ENCODE peak calls at places on chromosomes 11 and 22, in eight cellular contexts. B, V, K, C, W, A, S and Z are unnamed samples.

GRCh38 chr11:44816761-44817160 is 90.0 kb downstream of the TSPAN18 start:
- DNase-seq in B (no peak), V (no peak), K (no peak), C (no peak), W (no peak), A (no peak), S (no peak), Z (no peak)

GRCh38 chr11:66419825-66420224 is 1.0 kb upstream of the NPAS4 start:
- DNase-seq in B (no peak), V (no peak), K (no peak), C (no peak), W (no peak), A (no peak), S (no peak), Z (peak)

GRCh38 chr11:100808904-100809491 is 121.9 kb downstream of the ARHGAP42 start:
- DNase-seq in B (peak), V (no peak), K (no peak), C (no peak), W (no peak), A (no peak), S (no peak), Z (no peak)

GRCh38 chr11:66462911-66463310 is 3.8 kb upstream of the PELI3 start:
- DNase-seq in B (peak), V (no peak), K (no peak), C (no peak), W (no peak), A (no peak), S (no peak), Z (no peak)

GRCh38 chr11:36512016-36512415 is 1.9 kb upstream of the TRAF6 start:
- DNase-seq in B (no peak), V (no peak), K (no peak), C (no peak), W (peak), A (no peak), S (no peak), Z (no peak)

GRCh38 chr11:82892611-82893169 is 7.5 kb downstream of the PRCP start:
- DNase-seq in B (no peak), V (no peak), K (no peak), C (no peak), W (no peak), A (no peak), S (no peak), Z (no peak)

GRCh38 chr22:41742918-41743317 is 43.6 kb downstream of the MEI1 start:
- DNase-seq in B (no peak), V (no peak), K (no peak), C (no peak), W (no peak), A (no peak), S (no peak), Z (no peak)

GRCh38 chr11:75717608-75718403 is at the start of gene MOGAT2:
- DNase-seq in B (no peak), V (no peak), K (peak), C (no peak), W (peak), A (no peak), S (no peak), Z (no peak)

GRCh38 chr11:12103411-12104225 is 6.8 kb upstream of the MICAL2 start:
- DNase-seq in B (no peak), V (no peak), K (peak), C (no peak), W (no peak), A (peak), S (no peak), Z (no peak)

GRCh38 chr11:128772814-128773213 is 78.9 kb downstream of the FLI1 start:
- DNase-seq in B (no peak), V (no peak), K (no peak), C (no peak), W (peak), A (no peak), S (peak), Z (no peak)

GRCh38 chr11:7759010-7759409 is 37.7 kb downstream of the OR5P2 start:
- DNase-seq in B (no peak), V (no peak), K (no peak), C (no peak), W (no peak), A (no peak), S (no peak), Z (peak)

GRCh38 chr11:44532809-44533208 is 32.7 kb upstream of the CD82 start:
- DNase-seq in B (no peak), V (no peak), K (no peak), C (no peak), W (no peak), A (no peak), S (no peak), Z (peak)

GRCh38 chr11:72635309-72635915 is 38.8 kb downstream of the PDE2A start:
- DNase-seq in B (no peak), V (no peak), K (no peak), C (no peak), W (no peak), A (no peak), S (no peak), Z (no peak)

GRCh38 chr11:57501951-57502350 is 13.6 kb downstream of the SLC43A1 start:
- DNase-seq in B (peak), V (no peak), K (no peak), C (no peak), W (no peak), A (no peak), S (no peak), Z (peak)

GRCh38 chr11:44568706-44569473 is 3.4 kb downstream of the CD82 start:
- DNase-seq in B (peak), V (peak), K (peak), C (peak), W (peak), A (peak), S (peak), Z (peak)

GRCh38 chr11:27886765-27887328 is 186.6 kb upstream of the BDNF start:
- DNase-seq in B (no peak), V (no peak), K (no peak), C (no peak), W (no peak), A (no peak), S (no peak), Z (no peak)

GRCh38 chr11:85783758-85784157 is 27.2 kb downstream of the SYTL2 start:
- DNase-seq in B (no peak), V (no peak), K (no peak), C (no peak), W (no peak), A (no peak), S (no peak), Z (no peak)

GRCh38 chr11:134101292-134101691 is 32.4 kb downstream of the JAM3 start:
- DNase-seq in B (no peak), V (no peak), K (no peak), C (no peak), W (no peak), A (no peak), S (no peak), Z (no peak)

GRCh38 chr11:72244317-72245231 is 598 bp upstream of the PHOX2A start:
- DNase-seq in B (no peak), V (no peak), K (no peak), C (no peak), W (no peak), A (no peak), S (no peak), Z (peak)

GRCh38 chr11:121520243-121521144 is 67.7 kb upstream of the SORL1-AS1 start:
- DNase-seq in B (peak), V (peak), K (no peak), C (peak), W (no peak), A (no peak), S (no peak), Z (no peak)

GRCh38 chr11:50298182-50298988 is 265.7 kb downstream of the OR4C45 start:
- DNase-seq in B (no peak), V (no peak), K (no peak), C (no peak), W (no peak), A (no peak), S (peak), Z (no peak)

GRCh38 chr22:49317369-49317768 is 510.3 kb downstream of the BRD1 start:
- DNase-seq in B (no peak), V (no peak), K (no peak), C (no peak), W (no peak), A (no peak), S (no peak), Z (no peak)

GRCh38 chr22:19271856-19272535 is 19.5 kb downstream of the CLTCL1 start:
- DNase-seq in B (peak), V (peak), K (no peak), C (no peak), W (no peak), A (no peak), S (no peak), Z (no peak)

GRCh38 chr11:62889484-62890437 is 9.1 kb downstream of the SLC3A2 start:
- DNase-seq in B (peak), V (peak), K (no peak), C (no peak), W (peak), A (no peak), S (no peak), Z (peak)

GRCh38 chr11:85815186-85815911 is 4.4 kb upstream of the SYTL2 start:
- DNase-seq in B (peak), V (no peak), K (no peak), C (peak), W (no peak), A (no peak), S (no peak), Z (no peak)

DNA sequence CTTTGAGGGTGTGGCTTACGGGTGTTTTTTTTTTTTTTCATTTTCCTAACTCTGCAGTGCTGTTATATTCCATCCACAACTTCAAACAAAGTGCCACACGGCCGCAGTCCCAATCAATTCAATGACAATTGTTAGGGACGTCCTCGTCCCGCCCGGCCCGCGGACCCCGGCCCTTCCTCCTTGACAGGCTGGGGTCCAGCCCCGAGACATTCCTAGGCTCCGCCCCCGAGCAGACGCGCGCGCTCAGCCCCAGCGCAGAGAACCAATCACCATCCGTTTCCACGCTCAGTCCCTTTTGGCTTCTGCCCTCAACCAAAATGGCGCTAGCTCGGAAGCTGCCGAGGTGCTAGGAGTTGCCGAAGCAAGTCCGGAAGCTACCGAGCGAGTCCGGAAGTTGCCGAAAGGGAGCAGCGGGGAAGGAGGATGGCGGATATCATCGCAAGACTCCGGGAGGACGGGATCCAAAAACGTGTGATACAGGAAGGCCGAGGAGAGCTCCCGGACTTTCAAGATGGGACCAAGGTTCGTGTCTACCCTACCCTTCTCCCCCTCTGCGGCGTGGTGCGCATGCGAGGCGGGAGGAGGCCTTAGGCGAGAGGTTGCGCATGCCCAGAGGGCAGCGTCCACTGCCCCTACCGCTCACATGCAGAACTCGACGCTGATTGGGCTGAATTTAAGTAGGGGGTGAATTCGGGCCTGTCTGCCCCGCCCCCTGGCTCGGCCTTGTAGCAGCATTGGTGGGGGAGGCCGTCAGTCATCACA is at the start of gene AIP:
- DNase-seq in B (peak), V (peak), K (peak), C (peak), W (peak), A (peak), S (peak), Z (peak)
- TF ChIP-seq CTCF in B (no peak), V (peak), K (no peak), C (no peak), W (no peak), A (no peak), S (no peak), Z (peak)

GRCh38 chr22:38824587-38824986 is 19.2 kb downstream of the NPTXR start:
- DNase-seq in B (peak), V (peak), K (no peak), C (peak), W (peak), A (no peak), S (peak), Z (peak)
- TF ChIP-seq CTCF in B (peak), V (peak), K (no peak), C (peak), W (no peak), A (peak), S (no peak), Z (no peak)

DNA sequence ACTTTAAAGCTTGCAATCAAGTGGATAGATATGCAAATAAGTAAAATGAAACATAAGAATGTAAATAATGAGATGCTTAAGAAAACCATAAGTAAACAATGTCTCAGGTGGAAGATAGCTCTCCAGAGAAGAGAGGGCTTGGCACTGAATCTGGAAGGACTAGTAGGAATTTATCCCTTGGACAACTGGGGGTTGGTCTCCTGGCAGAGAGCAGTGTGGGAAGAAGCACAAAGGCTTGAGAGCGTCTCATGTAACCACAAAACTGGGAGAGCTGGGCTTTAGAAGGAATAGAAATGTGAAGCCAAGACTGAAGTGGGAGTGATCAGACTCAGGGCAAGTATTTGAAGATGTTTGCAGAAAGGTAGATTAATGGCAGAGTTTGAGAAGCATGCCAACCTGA is 31.3 kb downstream of the CARD18 start:
- DNase-seq in B (peak), V (no peak), K (no peak), C (no peak), W (no peak), A (no peak), S (no peak), Z (no peak)
- TF ChIP-seq CTCF in B (no peak), V (no peak), K (no peak), C (no peak), W (no peak), A (no peak), S (no peak), Z (no peak)

GRCh38 chr11:111422494-111423249 is 43.6 kb upstream of the POU2AF1 start:
- DNase-seq in B (peak), V (peak), K (no peak), C (no peak), W (peak), A (no peak), S (peak), Z (peak)
- TF ChIP-seq CTCF in B (peak), V (peak), K (peak), C (peak), W (peak), A (peak), S (peak), Z (peak)

GRCh38 chr22:46846832-46847355 is 84.4 kb downstream of the TBC1D22A start:
- DNase-seq in B (no peak), V (no peak), K (peak), C (no peak), W (no peak), A (no peak), S (no peak), Z (no peak)

GRCh38 chr22:46843691-46844297 is 81.3 kb downstream of the TBC1D22A start:
- DNase-seq in B (no peak), V (no peak), K (peak), C (no peak), W (no peak), A (no peak), S (no peak), Z (no peak)

GRCh38 chr22:46844606-46845210 is 82.3 kb downstream of the TBC1D22A start:
- DNase-seq in B (no peak), V (no peak), K (peak), C (no peak), W (no peak), A (no peak), S (no peak), Z (no peak)

GRCh38 chr22:46846154-46846831 is 83.8 kb downstream of the TBC1D22A start:
- DNase-seq in B (peak), V (peak), K (peak), C (no peak), W (no peak), A (no peak), S (no peak), Z (no peak)

GRCh38 chr22:46845281-46846153 is 83.1 kb downstream of the TBC1D22A start:
- DNase-seq in B (peak), V (no peak), K (peak), C (no peak), W (no peak), A (no peak), S (no peak), Z (no peak)
- TF ChIP-seq CTCF in B (peak), V (peak), K (no peak), C (no peak), W (no peak), A (peak), S (no peak), Z (no peak)

GRCh38 chr22:30556388-30556787 is 9.8 kb upstream of the SEC14L6 start:
- DNase-seq in B (peak), V (no peak), K (no peak), C (no peak), W (no peak), A (no peak), S (no peak), Z (no peak)
- TF ChIP-seq CTCF in B (peak), V (no peak), K (no peak), C (no peak), W (no peak), A (no peak), S (no peak), Z (no peak)

DNA sequence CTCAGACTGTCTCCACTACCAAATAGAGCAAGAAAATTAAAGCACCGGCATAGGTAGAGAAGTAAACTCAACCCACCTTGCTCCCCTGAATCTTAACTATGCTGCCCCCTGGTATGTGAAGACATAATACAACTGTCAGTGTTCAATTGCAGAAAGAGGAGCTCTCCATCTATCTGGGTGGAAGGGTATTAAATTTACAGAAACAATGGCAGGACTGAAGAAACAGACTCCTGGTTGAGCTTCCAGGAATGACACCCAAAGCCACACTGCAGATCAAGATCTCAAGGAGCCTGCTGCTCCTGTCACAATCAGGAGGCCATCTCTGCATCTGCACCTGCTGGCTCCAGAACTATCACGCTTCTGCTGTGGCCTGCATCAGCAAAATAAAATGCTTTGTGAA is 132.1 kb upstream of the BMAL1 start:
- DNase-seq in B (no peak), V (no peak), K (no peak), C (no peak), W (no peak), A (no peak), S (no peak), Z (no peak)
- TF ChIP-seq CTCF in B (peak), V (no peak), K (no peak), C (no peak), W (no peak), A (no peak), S (no peak), Z (no peak)

GRCh38 chr22:31749636-31750364 is at the start of gene PRR14L:
- DNase-seq in B (peak), V (peak), K (peak), C (peak), W (peak), A (peak), S (peak), Z (peak)
- TF ChIP-seq CTCF in B (no peak), V (no peak), K (no peak), C (no peak), W (no peak), A (no peak), S (peak), Z (peak)

GRCh38 chr22:42800731-42801536 is 56.1 kb downstream of the ARFGAP3 start:
- DNase-seq in B (no peak), V (no peak), K (peak), C (no peak), W (no peak), A (no peak), S (no peak), Z (no peak)
- TF ChIP-seq CTCF in B (no peak), V (no peak), K (no peak), C (no peak), W (no peak), A (no peak), S (no peak), Z (no peak)

GRCh38 chr22:45735273-45735672 is 63.6 kb downstream of the ATXN10 start:
- DNase-seq in B (no peak), V (no peak), K (no peak), C (no peak), W (no peak), A (no peak), S (no peak), Z (no peak)

GRCh38 chr22:45726081-45726480 is 54.4 kb downstream of the ATXN10 start:
- DNase-seq in B (no peak), V (no peak), K (no peak), C (no peak), W (no peak), A (no peak), S (no peak), Z (no peak)

GRCh38 chr22:45731041-45731797 is 59.6 kb downstream of the ATXN10 start:
- DNase-seq in B (peak), V (no peak), K (no peak), C (no peak), W (peak), A (no peak), S (no peak), Z (no peak)

DNA sequence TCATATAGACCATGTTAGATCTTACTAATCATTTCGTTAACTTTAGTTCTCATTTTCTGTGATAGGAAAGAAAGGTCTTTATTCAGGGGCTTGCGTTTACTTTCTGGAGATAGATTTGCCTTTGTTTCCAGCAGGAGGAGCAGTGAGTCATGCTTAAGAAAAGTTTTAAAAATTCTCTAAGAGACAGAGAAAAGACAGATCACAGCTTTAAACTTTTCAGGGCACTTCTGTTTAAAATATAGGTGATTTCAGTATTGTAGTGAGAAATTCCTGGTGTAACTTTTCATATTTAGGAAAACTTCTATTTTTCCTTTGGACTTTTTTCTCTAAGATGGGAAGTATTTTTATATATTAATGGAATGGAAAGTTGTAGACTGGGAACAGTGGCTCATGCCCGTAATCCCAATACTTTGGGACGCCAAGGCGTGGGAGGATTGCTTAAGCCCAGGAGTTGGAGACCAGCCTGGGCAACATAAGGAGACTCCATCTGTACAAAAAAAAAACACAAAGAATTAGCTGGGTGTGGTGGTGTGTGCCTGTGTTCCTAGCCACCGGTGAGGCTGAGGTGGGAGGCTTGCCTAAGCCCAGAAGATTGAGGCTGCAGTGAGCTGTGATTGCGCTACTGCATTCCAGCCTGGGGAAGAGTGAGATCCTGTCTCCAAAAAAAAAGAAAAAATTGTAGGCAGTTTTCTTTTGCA is 60.3 kb downstream of the ATXN10 start:
- DNase-seq in B (peak), V (peak), K (no peak), C (no peak), W (no peak), A (no peak), S (no peak), Z (no peak)
- TF ChIP-seq CTCF in B (peak), V (peak), K (no peak), C (peak), W (no peak), A (no peak), S (no peak), Z (no peak)